ENCODE peak calls at places on chromosomes 13 and 19, in nine cellular contexts. D is Calu3, B is astrocyte of the spinal cord, S is adrenal gland, W is activated B cell treated with CpG ODN at 0.5 μM for 24 hours, E is brain microvascular endothelial cell, F is BE2C, R is foreskin keratinocyte, X is heart left ventricle. C is an unnamed sample.

GRCh38 chr19:50893047-50893737 is 18.0 kb downstream of the KLK4 start:
- DNase-seq in D (no peak), B (no peak), S (no peak), W (no peak), E (no peak), F (peak), R (no peak), X (no peak), C (no peak)

GRCh38 chr19:10987621-10988297 is 26.9 kb downstream of the SMARCA4 start:
- DNase-seq in D (no peak), B (no peak), S (no peak), W (no peak), E (no peak), F (no peak), R (no peak), X (no peak), C (peak)

GRCh38 chr13:76672422-76672821 is 213.8 kb downstream of the KCTD12 start:
- DNase-seq in D (no peak), B (peak), S (peak), W (no peak), E (no peak), F (no peak), R (peak), X (no peak), C (no peak)

GRCh38 chr19:13051581-13052165 is 51.0 kb downstream of the LYL1 start:
- DNase-seq in D (peak), B (peak), S (peak), W (no peak), E (no peak), F (peak), R (no peak), X (no peak), C (no peak)

GRCh38 chr13:33940898-33941297 is 122.9 kb downstream of the RFC3 start:
- DNase-seq in D (no peak), B (no peak), S (no peak), W (no peak), E (no peak), F (no peak), R (peak), X (no peak), C (no peak)

GRCh38 chr13:64428196-64428595 is 2801.9 kb downstream of the PCDH9 start:
- DNase-seq in D (no peak), B (peak), S (no peak), W (no peak), E (no peak), F (no peak), R (no peak), X (no peak), C (no peak)

GRCh38 chr13:111937763-111938375 is 129.1 kb upstream of the SOX1 start:
- DNase-seq in D (no peak), B (no peak), S (no peak), W (no peak), E (no peak), F (no peak), R (peak), X (no peak), C (no peak)

GRCh38 chr13:48562296-48563066 is 29.6 kb upstream of the RCBTB2 start:
- DNase-seq in D (no peak), B (no peak), S (no peak), W (no peak), E (no peak), F (no peak), R (peak), X (no peak), C (peak)

GRCh38 chr13:84651288-84651687 is 769.0 kb upstream of the SLITRK1 start:
- DNase-seq in D (peak), B (peak), S (no peak), W (no peak), E (peak), F (no peak), R (peak), X (peak), C (no peak)

GRCh38 chr19:35048911-35049411 is 7.4 kb downstream of the HPN start:
- DNase-seq in D (no peak), B (no peak), S (no peak), W (no peak), E (no peak), F (peak), R (no peak), X (peak), C (no peak)

GRCh38 chr19:49701271-49701786 is 10.4 kb downstream of the CPT1C start:
- DNase-seq in D (no peak), B (no peak), S (no peak), W (no peak), E (no peak), F (no peak), R (no peak), X (no peak), C (no peak)

GRCh38 chr19:45528744-45529453 is 21.6 kb downstream of the VASP start:
- DNase-seq in D (peak), B (peak), S (peak), W (no peak), E (no peak), F (peak), R (peak), X (peak), C (no peak)

GRCh38 chr19:10230155-10230903 is 802 bp downstream of the S1PR2 start:
- DNase-seq in D (peak), B (no peak), S (peak), W (peak), E (no peak), F (peak), R (no peak), X (peak), C (peak)

GRCh38 chr19:53432088-53432661 is 391 bp downstream of the ZNF761 start:
- DNase-seq in D (peak), B (no peak), S (no peak), W (no peak), E (peak), F (peak), R (peak), X (peak), C (peak)

GRCh38 chr13:32036762-32037161 is 5.2 kb downstream of the FRY start:
- DNase-seq in D (no peak), B (no peak), S (no peak), W (no peak), E (no peak), F (no peak), R (no peak), X (no peak), C (no peak)

GRCh38 chr19:1856698-1857603 is 6.4 kb downstream of the KLF16 start:
- DNase-seq in D (peak), B (peak), S (peak), W (peak), E (peak), F (peak), R (peak), X (peak), C (peak)

DNA sequence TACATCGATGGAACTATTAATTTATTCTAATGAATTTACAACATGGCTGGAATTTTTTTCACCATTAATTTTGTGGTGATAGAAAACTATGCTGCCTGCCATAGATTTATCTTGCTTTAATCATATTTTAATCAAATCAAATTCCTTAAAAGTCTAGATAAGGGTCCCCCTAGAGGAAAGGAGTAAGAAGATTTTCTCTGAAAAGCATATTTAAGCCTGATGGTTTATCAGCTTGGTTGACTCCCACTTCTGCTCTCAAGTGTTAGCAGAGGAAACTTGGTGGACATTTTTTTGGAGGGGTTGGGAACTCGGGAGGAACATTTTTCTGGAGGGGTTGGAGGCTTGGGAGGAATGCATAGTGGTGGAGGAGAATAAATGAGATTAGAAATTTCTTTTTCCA is 253.3 kb downstream of the KCNRG start:
- DNase-seq in D (no peak), B (no peak), S (no peak), W (no peak), E (no peak), F (no peak), R (no peak), X (no peak), C (no peak)
- TF ChIP-seq CTCF in D (no peak), B (no peak), S (peak), W (no peak), E (no peak), F (no peak), R (peak), X (no peak), C (no peak)

GRCh38 chr13:102951808-102952207 is 106.0 kb downstream of the ERCC5 start:
- DNase-seq in D (no peak), B (no peak), S (no peak), W (no peak), E (no peak), F (no peak), R (no peak), X (no peak), C (no peak)

GRCh38 chr13:102945324-102945815 is 99.5 kb downstream of the ERCC5 start:
- DNase-seq in D (no peak), B (no peak), S (no peak), W (no peak), E (no peak), F (no peak), R (no peak), X (no peak), C (no peak)

GRCh38 chr13:102944821-102945220 is 99.0 kb downstream of the ERCC5 start:
- DNase-seq in D (no peak), B (no peak), S (no peak), W (no peak), E (no peak), F (no peak), R (no peak), X (no peak), C (no peak)

GRCh38 chr13:102948006-102948405 is 102.2 kb downstream of the ERCC5 start:
- DNase-seq in D (peak), B (peak), S (no peak), W (no peak), E (no peak), F (no peak), R (no peak), X (no peak), C (no peak)
- TF ChIP-seq CTCF in D (no peak), B (no peak), S (no peak), W (no peak), E (no peak), F (no peak), R (peak), X (no peak), C (no peak)

GRCh38 chr13:26133851-26134250 is 82.0 kb upstream of the SHISA2 start:
- DNase-seq in D (no peak), B (no peak), S (no peak), W (no peak), E (no peak), F (no peak), R (no peak), X (no peak), C (no peak)
- TF ChIP-seq CTCF in D (no peak), B (no peak), S (no peak), W (no peak), E (no peak), F (peak), R (no peak), X (no peak), C (no peak)

DNA sequence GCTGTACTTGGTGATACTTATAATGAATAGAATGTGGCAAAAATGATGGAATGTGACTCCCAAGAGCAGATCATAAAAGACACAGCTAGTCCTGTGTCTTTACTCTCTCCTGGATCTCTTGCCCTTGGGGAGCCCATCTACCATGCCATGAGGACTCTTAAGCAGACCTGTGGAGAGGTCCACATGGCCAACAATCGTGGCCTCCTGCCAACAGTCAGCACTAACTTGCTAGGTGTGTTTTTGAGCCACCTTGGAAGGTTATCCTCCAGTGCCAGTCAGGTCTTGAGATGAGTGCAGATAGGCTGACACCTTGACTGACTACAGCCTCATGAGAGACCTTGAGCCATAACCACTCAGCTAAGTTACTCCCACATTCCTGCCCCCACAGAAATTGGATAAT is 22.3 kb upstream of the GPR183 start:
- DNase-seq in D (no peak), B (no peak), S (no peak), W (no peak), E (no peak), F (no peak), R (no peak), X (no peak), C (no peak)
- TF ChIP-seq CTCF in D (no peak), B (no peak), S (no peak), W (no peak), E (no peak), F (no peak), R (no peak), X (no peak), C (no peak)

GRCh38 chr13:98515804-98516465 is 61.0 kb downstream of the STK24 start:
- DNase-seq in D (no peak), B (no peak), S (no peak), W (no peak), E (no peak), F (no peak), R (no peak), X (no peak), C (no peak)
- TF ChIP-seq CTCF in D (no peak), B (no peak), S (no peak), W (no peak), E (no peak), F (no peak), R (no peak), X (no peak), C (no peak)

GRCh38 chr13:47455581-47455980 is 545.5 kb downstream of the SUCLA2 start:
- DNase-seq in D (peak), B (no peak), S (no peak), W (no peak), E (no peak), F (peak), R (no peak), X (no peak), C (no peak)
- TF ChIP-seq CTCF in D (no peak), B (peak), S (no peak), W (no peak), E (peak), F (peak), R (peak), X (no peak), C (no peak)

GRCh38 chr13:31008400-31009115 is 76.1 kb downstream of the TEX26 start:
- DNase-seq in D (no peak), B (peak), S (no peak), W (no peak), E (peak), F (no peak), R (peak), X (no peak), C (no peak)
- TF ChIP-seq CTCF in D (no peak), B (no peak), S (no peak), W (no peak), E (peak), F (no peak), R (no peak), X (no peak), C (no peak)

GRCh38 chr19:43755256-43755801 is 567 bp upstream of the SMG9 start:
- DNase-seq in D (peak), B (peak), S (peak), W (peak), E (peak), F (peak), R (peak), X (peak), C (peak)
- TF ChIP-seq CTCF in D (no peak), B (no peak), S (peak), W (no peak), E (peak), F (no peak), R (no peak), X (no peak), C (no peak)